ENCODE peak calls at places on chromosomes 16 and 17, in eight cellular contexts. U is endothelial cell, E is tibial artery, B is left lung, W is HFFc6, K is psoas muscle, N is mucosa of descending colon, C is epithelial cell of proximal tubule. L is an unnamed sample.

GRCh38 chr16:23716484-23716883 is 3.5 kb upstream of the ERN2 start:
- DNase-seq in B (no peak), N (no peak), W (no peak), E (no peak), K (no peak), U (no peak), C (no peak), L (no peak)

GRCh38 chr17:66727634-66728570 is 107.0 kb upstream of the CACNG5 start:
- DNase-seq in E (peak), N (peak), C (no peak), U (peak), B (no peak), W (peak), K (peak), L (peak)

GRCh38 chr17:27968206-27968732 is 74.2 kb upstream of the NLK start:
- DNase-seq in E (no peak), C (no peak), W (no peak), K (no peak), U (no peak), N (no peak), B (no peak), L (no peak)

GRCh38 chr17:68627956-68628355 is 26.8 kb upstream of the FAM20A start:
- DNase-seq in E (no peak), N (peak), K (no peak), B (no peak), C (no peak), U (no peak), W (no peak), L (no peak)

GRCh38 chr17:49108318-49108717 is 24.3 kb upstream of the B4GALNT2 start:
- DNase-seq in W (peak), C (no peak), E (no peak), B (no peak), N (no peak), U (no peak), K (no peak), L (no peak)

GRCh38 chr17:70713694-70714093 is 544.4 kb downstream of the KCNJ2 start:
- DNase-seq in C (no peak), B (no peak), U (no peak), W (no peak), N (no peak), E (no peak), K (no peak), L (no peak)

GRCh38 chr16:81001330-81001729 is 5.4 kb downstream of the CMC2 start:
- DNase-seq in C (no peak), E (no peak), N (no peak), K (no peak), B (no peak), U (no peak), W (no peak), L (no peak)

GRCh38 chr17:2849327-2849670 is 53.1 kb downstream of the RAP1GAP2 start:
- DNase-seq in C (peak), W (no peak), N (no peak), E (no peak), K (no peak), U (no peak), B (no peak), L (no peak)

GRCh38 chr17:69447726-69448125 is 33.2 kb downstream of the MAP2K6 start:
- DNase-seq in W (no peak), E (no peak), B (no peak), N (no peak), U (no peak), K (no peak), C (no peak), L (no peak)

GRCh38 chr17:78940241-78940640 is 15.1 kb upstream of the TIMP2 start:
- DNase-seq in B (no peak), C (no peak), K (no peak), U (no peak), N (no peak), W (no peak), E (no peak), L (no peak)

GRCh38 chr17:48841395-48841831 is 10.6 kb downstream of the CALCOCO2 start:
- DNase-seq in K (no peak), E (no peak), C (no peak), W (peak), U (no peak), B (no peak), N (no peak), L (no peak)

GRCh38 chr16:77946834-77947233 is 75.5 kb upstream of the CLEC3A start:
- DNase-seq in C (no peak), K (no peak), B (no peak), E (no peak), W (no peak), U (no peak), N (no peak), L (no peak)

GRCh38 chr17:45950888-45951287 is 48.2 kb upstream of the STH start:
- DNase-seq in W (no peak), K (no peak), N (no peak), U (no peak), B (no peak), C (no peak), E (no peak), L (no peak)

GRCh38 chr17:64499805-64500486 is 3.1 kb upstream of the POLG2 start:
- DNase-seq in C (no peak), N (no peak), K (no peak), E (no peak), W (no peak), B (no peak), U (no peak), L (no peak)

GRCh38 chr17:76131692-76132573 is 9.1 kb downstream of the FOXJ1 start:
- DNase-seq in B (no peak), K (no peak), N (no peak), U (no peak), C (no peak), E (no peak), W (no peak), L (no peak)

GRCh38 chr16:75931043-75931442 is 204.8 kb upstream of the CPHXL start:
- DNase-seq in C (no peak), E (no peak), K (no peak), B (no peak), U (no peak), N (no peak), W (peak), L (no peak)

GRCh38 chr17:39217734-39218369 is 7.9 kb downstream of the STAC2 start:
- DNase-seq in C (no peak), W (no peak), U (no peak), E (no peak), B (no peak), N (no peak), K (no peak), L (no peak)

GRCh38 chr16:88968589-88969280 is 8.3 kb downstream of the CBFA2T3 start:
- DNase-seq in U (no peak), K (no peak), W (no peak), N (no peak), B (peak), C (no peak), E (no peak), L (no peak)

GRCh38 chr17:1620486-1620885 is 8.1 kb downstream of the SLC43A2 start:
- DNase-seq in C (no peak), B (no peak), K (no peak), E (no peak), N (no peak), U (no peak), W (no peak), L (no peak)

GRCh38 chr17:2244545-2245525 is 58.8 kb downstream of the SMG6 start:
- DNase-seq in U (peak), B (peak), E (peak), K (peak), W (peak), C (no peak), N (peak), L (peak)

GRCh38 chr16:64773184-64773583 is 348.7 kb downstream of the CDH11 start:
- DNase-seq in U (no peak), N (no peak), B (no peak), E (no peak), K (no peak), W (no peak), C (no peak), L (no peak)

GRCh38 chr17:39608142-39608541 is 422 bp upstream of the NEUROD2 start:
- DNase-seq in C (no peak), U (no peak), E (no peak), W (no peak), N (no peak), K (no peak), B (no peak), L (no peak)

GRCh38 chr17:1060991-1061390 is 64.1 kb downstream of the TIMM22 start:
- DNase-seq in C (peak), U (no peak), K (peak), W (peak), B (peak), E (peak), N (peak), L (no peak)

GRCh38 chr17:75652934-75653549 is 13.9 kb downstream of the RECQL5 start:
- DNase-seq in B (no peak), W (no peak), E (no peak), U (peak), C (no peak), K (no peak), N (no peak), L (peak)

GRCh38 chr17:66354472-66354871 is 52.1 kb downstream of the PRKCA start:
- DNase-seq in E (no peak), U (no peak), N (no peak), K (no peak), W (no peak), B (no peak), C (no peak), L (no peak)

GRCh38 chr16:56513972-56514371 is 5.9 kb downstream of the BBS2 start:
- DNase-seq in U (peak), N (peak), B (no peak), C (peak), K (no peak), E (peak), W (peak), L (no peak)

GRCh38 chr16:57277586-57277985 is 6.9 kb downstream of the PLLP start:
- DNase-seq in B (peak), K (no peak), E (no peak), N (no peak), U (no peak), W (peak), C (peak), L (no peak)

DNA sequence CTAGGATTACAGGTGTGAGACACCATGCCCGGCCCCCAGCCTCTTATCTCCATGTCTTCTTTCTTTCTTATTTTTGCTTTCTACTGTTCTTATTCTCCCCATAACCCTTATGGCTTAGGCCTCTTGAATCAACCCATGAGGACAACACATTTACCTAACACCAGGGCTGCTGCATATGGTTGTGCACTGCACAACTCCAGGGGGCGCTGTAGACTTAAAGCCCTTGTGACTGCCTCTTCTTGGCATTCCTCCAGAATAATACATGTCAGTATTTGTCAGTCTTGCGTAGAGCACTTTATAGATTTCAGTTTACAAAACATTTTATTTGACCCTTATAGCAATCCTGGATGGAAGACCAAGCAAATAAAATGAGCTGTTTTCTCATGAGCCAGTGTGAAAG is 225.0 kb upstream of the SALL1 start:
- DNase-seq in W (no peak), U (no peak), C (no peak), B (no peak), N (no peak), K (no peak), E (no peak), L (no peak)
- TF ChIP-seq CTCF in W (peak), U (no peak), C (peak), B (no peak), N (no peak), K (no peak), E (no peak), L (peak)

DNA sequence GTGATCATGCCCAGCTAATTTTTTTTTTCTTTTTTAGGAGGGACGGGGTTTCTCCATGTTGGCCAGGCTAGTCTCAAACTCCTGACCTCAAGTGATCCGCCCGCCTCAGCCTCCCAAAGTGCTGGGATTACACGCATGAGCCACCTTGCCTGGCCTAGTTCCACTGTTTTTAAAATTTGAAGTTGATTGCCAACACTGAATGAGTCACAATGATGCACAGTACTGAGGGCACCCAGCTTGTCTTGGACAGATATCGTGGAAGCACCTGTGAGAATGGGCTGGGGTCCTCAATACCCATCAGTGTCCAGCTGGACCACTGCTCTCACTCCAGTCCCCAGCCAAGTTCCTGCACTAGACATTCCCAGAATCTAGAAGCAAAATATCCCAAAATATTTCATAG is 2.5 kb downstream of the KNOP1 start:
- DNase-seq in K (no peak), B (no peak), W (no peak), E (no peak), U (no peak), N (no peak), C (no peak), L (no peak)
- TF ChIP-seq CTCF in K (no peak), B (no peak), W (no peak), E (no peak), U (no peak), N (no peak), C (no peak), L (no peak)

GRCh38 chr16:30417447-30418349 is 10.3 kb downstream of the ZNF771 start:
- DNase-seq in E (peak), C (no peak), U (peak), N (peak), W (peak), B (peak), K (peak), L (peak)
- TF ChIP-seq CTCF in E (no peak), C (peak), U (no peak), N (no peak), W (no peak), B (no peak), K (peak), L (peak)

GRCh38 chr16:87166321-87166720 is 150.9 kb downstream of the C16orf95 start:
- DNase-seq in B (no peak), C (no peak), E (no peak), W (no peak), U (no peak), K (no peak), N (no peak), L (no peak)
- TF ChIP-seq CTCF in B (no peak), C (no peak), E (no peak), W (no peak), U (no peak), K (no peak), N (no peak), L (no peak)

DNA sequence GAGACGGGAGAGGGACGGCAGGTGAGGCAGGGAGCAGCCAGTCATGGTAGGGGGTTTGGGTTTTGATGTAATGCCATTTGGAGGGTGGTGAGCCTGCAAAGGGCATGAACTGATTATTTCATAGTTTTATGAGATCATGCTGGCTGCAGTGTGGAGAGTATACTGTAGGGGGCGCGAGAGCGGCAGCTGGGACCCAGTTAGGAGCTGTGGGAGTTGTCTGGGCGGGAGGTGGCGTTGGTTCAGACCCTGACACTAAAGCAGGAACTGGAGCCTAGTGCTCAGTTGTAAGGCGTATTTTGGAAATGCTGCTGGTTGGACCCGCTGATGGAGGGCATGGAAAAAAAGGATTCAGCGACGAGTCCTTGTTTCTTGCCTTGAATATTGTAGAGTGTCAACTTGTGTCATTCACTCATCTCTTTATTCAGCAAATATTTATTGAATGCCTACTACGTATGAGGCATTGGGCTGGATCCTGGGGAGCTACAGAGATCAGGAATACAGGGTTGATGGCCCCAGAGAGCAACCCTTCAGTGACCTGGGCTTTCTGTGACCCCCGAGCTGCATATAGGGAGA is 23.7 kb upstream of the KDM8 start:
- DNase-seq in K (peak), C (no peak), N (peak), B (peak), U (peak), E (peak), W (peak), L (peak)
- TF ChIP-seq CTCF in K (peak), C (peak), N (peak), B (peak), U (peak), E (peak), W (peak), L (peak)

GRCh38 chr17:81389585-81389984 is 5.7 kb upstream of the BAHCC1 start:
- DNase-seq in U (no peak), C (no peak), K (no peak), W (no peak), N (no peak), E (no peak), B (no peak), L (no peak)
- TF ChIP-seq CTCF in U (no peak), C (no peak), K (no peak), W (no peak), N (no peak), E (no peak), B (no peak), L (no peak)

GRCh38 chr17:41417576-41418015 is 6.8 kb downstream of the KRT37 start:
- DNase-seq in U (peak), C (no peak), K (no peak), N (no peak), W (no peak), B (no peak), E (no peak), L (no peak)
- TF ChIP-seq CTCF in U (peak), C (peak), K (peak), N (no peak), W (peak), B (peak), E (no peak), L (peak)

L was measured in neural crest cell.